ENCODE peak calls at places on chromosome 22, in nine cellular contexts. V, T, M, N, I, D, A, U and X are unnamed samples.

GRCh38 chr22:23281406-23282088 is 101.2 kb downstream of the BCR start:
- DNase-seq in M (peak), T (peak), N (peak), A (peak), V (peak), I (peak), U (peak), D (peak), X (peak)

GRCh38 chr22:42648368-42649260 is 578 bp downstream of the CYB5R3 start:
- DNase-seq in N (no peak), D (peak), I (peak), U (peak), V (peak), T (peak), A (no peak), M (no peak), X (peak)

GRCh38 chr22:37623075-37624016 is 14.7 kb downstream of the GGA1 start:
- DNase-seq in D (peak), V (peak), N (peak), I (peak), T (peak), M (no peak), A (peak), U (peak), X (peak)

GRCh38 chr22:29130490-29130889 is 57.7 kb downstream of the KREMEN1 start:
- DNase-seq in V (no peak), M (no peak), D (no peak), T (no peak), I (peak), A (no peak), U (no peak), N (no peak), X (no peak)

GRCh38 chr22:30591191-30591587 is 521 bp downstream of the PES1 start:
- DNase-seq in I (peak), D (no peak), N (no peak), U (no peak), T (no peak), A (no peak), M (no peak), V (peak), X (no peak)

GRCh38 chr22:40178417-40179409 is 988 bp downstream of the TNRC6B start:
- DNase-seq in U (no peak), A (no peak), V (peak), I (peak), T (no peak), D (no peak), M (no peak), N (no peak), X (no peak)

GRCh38 chr22:28882545-28882877 is 861 bp upstream of the ZNRF3 start:
- DNase-seq in A (no peak), D (no peak), I (no peak), U (no peak), V (peak), M (no peak), T (no peak), N (no peak), X (no peak)

GRCh38 chr22:40236131-40236665 is 58.5 kb downstream of the TNRC6B start:
- DNase-seq in T (no peak), I (no peak), U (no peak), V (no peak), A (no peak), N (no peak), M (no peak), D (no peak), X (no peak)

GRCh38 chr22:31244044-31244942 is 32.2 kb downstream of the LIMK2 start:
- DNase-seq in U (no peak), I (peak), A (no peak), V (peak), D (no peak), N (no peak), T (no peak), M (peak), X (no peak)

GRCh38 chr22:48808038-48808960 is 1019.4 kb downstream of the BRD1 start:
- DNase-seq in D (no peak), M (no peak), V (no peak), I (no peak), T (no peak), A (no peak), U (no peak), N (no peak), X (no peak)

GRCh38 chr22:43451651-43452050 is 39.8 kb downstream of the MPPED1 start:
- DNase-seq in D (no peak), N (no peak), A (no peak), M (no peak), T (no peak), U (no peak), I (no peak), V (no peak), X (no peak)

GRCh38 chr22:44620841-44621382 is 81.1 kb upstream of the PRR5 start:
- DNase-seq in T (no peak), D (no peak), I (no peak), M (no peak), N (no peak), V (no peak), A (no peak), U (no peak), X (no peak)

GRCh38 chr22:45317551-45318167 is 7.9 kb downstream of the FAM118A start:
- DNase-seq in U (no peak), M (no peak), N (peak), I (peak), V (peak), D (no peak), A (no peak), T (peak), X (peak)

GRCh38 chr22:50027639-50028537 is 15.3 kb upstream of the IL17REL start:
- DNase-seq in M (no peak), A (no peak), V (no peak), I (no peak), T (no peak), U (no peak), N (peak), D (no peak), X (peak)

GRCh38 chr22:47292546-47293320 is 530.3 kb downstream of the TBC1D22A start:
- DNase-seq in I (no peak), T (no peak), D (no peak), V (peak), M (no peak), U (no peak), A (no peak), N (peak), X (no peak)